ENCODE peak calls at places on chromosomes 16 and 17, in seven cellular contexts. One of them, this sample, is unnamed. For H3K4me1, the result is how much of the 10 kb centered on the place peaks cover.

GRCh38 chr17:36703860-36704266 is 102.5 kb downstream of the MRM1 start:
- DNase-seq in psoas muscle: peak
- DNase-seq in testis: peak
- DNase-seq in cardiac muscle cell: peak
- DNase-seq in lower lobe of right lung: peak
- DNase-seq in RWPE2: no peak
- DNase-seq in adrenal gland: peak
- DNase-seq in this sample: peak

GRCh38 chr17:7019839-7020519 is 2.9 kb upstream of the BCL6B start:
- DNase-seq in psoas muscle: peak
- DNase-seq in testis: peak
- DNase-seq in cardiac muscle cell: peak
- DNase-seq in lower lobe of right lung: peak
- DNase-seq in RWPE2: no peak
- DNase-seq in adrenal gland: peak
- DNase-seq in this sample: peak

GRCh38 chr17:2023692-2024571 is 1.2 kb downstream of the RTN4RL1 start:
- DNase-seq in psoas muscle: peak
- DNase-seq in testis: peak
- DNase-seq in cardiac muscle cell: peak
- DNase-seq in lower lobe of right lung: peak
- DNase-seq in RWPE2: no peak
- DNase-seq in adrenal gland: peak
- DNase-seq in this sample: peak

GRCh38 chr17:17723354-17724261 is 42.4 kb downstream of the RAI1 start:
- DNase-seq in psoas muscle: no peak
- DNase-seq in testis: peak
- DNase-seq in cardiac muscle cell: peak
- DNase-seq in lower lobe of right lung: no peak
- DNase-seq in RWPE2: no peak
- DNase-seq in adrenal gland: no peak
- DNase-seq in this sample: no peak

GRCh38 chr16:57882797-57883196 is 80.5 kb upstream of the KIFC3 start:
- DNase-seq in psoas muscle: no peak
- DNase-seq in testis: no peak
- DNase-seq in cardiac muscle cell: no peak
- DNase-seq in lower lobe of right lung: no peak
- DNase-seq in RWPE2: no peak
- DNase-seq in adrenal gland: no peak
- DNase-seq in this sample: no peak

GRCh38 chr17:28279411-28279810 is 39.6 kb upstream of the TMEM97 start:
- DNase-seq in psoas muscle: no peak
- DNase-seq in testis: no peak
- DNase-seq in cardiac muscle cell: no peak
- DNase-seq in lower lobe of right lung: no peak
- DNase-seq in RWPE2: no peak
- DNase-seq in adrenal gland: no peak
- DNase-seq in this sample: peak

GRCh38 chr16:52002021-52002420 is 544.9 kb downstream of the TOX3 start:
- DNase-seq in psoas muscle: no peak
- DNase-seq in testis: no peak
- DNase-seq in cardiac muscle cell: no peak
- DNase-seq in lower lobe of right lung: no peak
- DNase-seq in RWPE2: no peak
- DNase-seq in adrenal gland: no peak
- DNase-seq in this sample: no peak

GRCh38 chr16:88383401-88384221 is 852 bp downstream of the ZNF469 start:
- DNase-seq in psoas muscle: peak
- DNase-seq in testis: peak
- DNase-seq in cardiac muscle cell: peak
- DNase-seq in lower lobe of right lung: peak
- DNase-seq in RWPE2: peak
- DNase-seq in adrenal gland: peak
- DNase-seq in this sample: no peak

GRCh38 chr16:28317040-28317880 is 24.9 kb downstream of the SBK1 start:
- DNase-seq in psoas muscle: peak
- DNase-seq in testis: peak
- DNase-seq in cardiac muscle cell: peak
- DNase-seq in lower lobe of right lung: peak
- DNase-seq in RWPE2: no peak
- DNase-seq in adrenal gland: peak
- DNase-seq in this sample: peak

GRCh38 chr16:68265078-68265925 is 976 bp downstream of the SLC7A6 start:
- DNase-seq in psoas muscle: peak
- DNase-seq in testis: peak
- DNase-seq in cardiac muscle cell: peak
- DNase-seq in lower lobe of right lung: peak
- DNase-seq in RWPE2: no peak
- DNase-seq in adrenal gland: peak
- DNase-seq in this sample: peak

GRCh38 chr17:66941249-66941648 is 23.3 kb upstream of the CACNG4 start:
- DNase-seq in psoas muscle: no peak
- DNase-seq in testis: no peak
- DNase-seq in cardiac muscle cell: no peak
- DNase-seq in lower lobe of right lung: no peak
- DNase-seq in RWPE2: peak
- DNase-seq in adrenal gland: no peak
- DNase-seq in this sample: no peak

GRCh38 chr17:14582996-14583395 is 282.1 kb downstream of the HS3ST3B1 start:
- DNase-seq in psoas muscle: no peak
- DNase-seq in testis: no peak
- DNase-seq in cardiac muscle cell: no peak
- DNase-seq in lower lobe of right lung: no peak
- DNase-seq in RWPE2: no peak
- DNase-seq in adrenal gland: no peak
- DNase-seq in this sample: no peak

GRCh38 chr16:25875956-25876608 is 184.3 kb downstream of the HS3ST4 start:
- DNase-seq in psoas muscle: no peak
- DNase-seq in testis: no peak
- DNase-seq in cardiac muscle cell: no peak
- DNase-seq in lower lobe of right lung: no peak
- DNase-seq in RWPE2: no peak
- DNase-seq in adrenal gland: no peak
- DNase-seq in this sample: no peak

GRCh38 chr17:27856676-27857429 is 36.3 kb downstream of the LYRM9 start:
- DNase-seq in psoas muscle: no peak
- DNase-seq in testis: no peak
- DNase-seq in cardiac muscle cell: peak
- DNase-seq in lower lobe of right lung: no peak
- DNase-seq in RWPE2: no peak
- DNase-seq in adrenal gland: no peak
- DNase-seq in this sample: no peak

GRCh38 chr17:36534117-36534880 is at the start of gene MYO19:
- DNase-seq in psoas muscle: peak
- DNase-seq in testis: peak
- DNase-seq in cardiac muscle cell: peak
- DNase-seq in lower lobe of right lung: peak
- DNase-seq in RWPE2: peak
- DNase-seq in adrenal gland: peak
- DNase-seq in this sample: peak

GRCh38 chr16:4606354-4606753 is 8.3 kb downstream of the UBALD1 start:
- DNase-seq in psoas muscle: no peak
- DNase-seq in testis: no peak
- DNase-seq in cardiac muscle cell: no peak
- DNase-seq in lower lobe of right lung: no peak
- DNase-seq in RWPE2: no peak
- DNase-seq in adrenal gland: no peak
- DNase-seq in this sample: no peak

DNA sequence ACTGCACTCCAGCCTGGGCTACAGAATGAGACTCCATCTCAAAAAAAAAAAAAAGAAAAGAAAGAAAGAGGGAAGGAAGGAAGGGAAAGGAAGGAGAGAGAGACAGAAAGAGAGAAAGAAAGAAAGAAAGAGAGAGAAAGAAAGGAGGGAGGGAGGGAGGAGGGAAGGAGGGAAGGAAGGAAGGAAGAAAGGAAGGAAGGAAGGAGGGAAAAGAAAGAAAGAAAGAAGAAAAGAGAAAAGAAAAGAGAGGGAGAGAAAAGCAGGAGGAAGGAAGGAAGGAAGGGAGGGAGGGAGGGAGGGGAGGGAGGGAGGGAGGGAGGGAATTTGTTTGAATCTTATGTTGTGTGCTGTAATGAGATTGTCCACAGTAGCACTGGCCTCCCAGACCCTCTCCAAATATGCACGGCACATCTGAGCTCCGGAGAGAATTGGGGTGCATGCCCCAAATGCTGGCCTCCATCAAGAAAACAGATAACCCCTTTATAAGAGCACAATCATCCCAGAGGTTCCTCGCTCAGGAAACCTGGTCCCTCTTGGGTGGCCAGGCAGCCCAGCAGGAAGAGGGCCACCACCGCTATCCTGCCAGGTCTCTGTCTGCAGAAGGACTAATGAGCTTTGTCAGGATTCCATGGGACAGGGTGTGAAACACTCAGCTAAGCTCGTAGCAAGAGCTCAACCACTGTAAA is 8.8 kb upstream of the EIF1 start:
- DNase-seq in psoas muscle: peak
- DNase-seq in testis: no peak
- DNase-seq in cardiac muscle cell: no peak
- DNase-seq in lower lobe of right lung: no peak
- DNase-seq in RWPE2: no peak
- DNase-seq in adrenal gland: no peak
- DNase-seq in this sample: no peak
- H3K27ac ChIP-seq in psoas muscle: no peak
- H3K27ac ChIP-seq in testis: no peak
- H3K27ac ChIP-seq in cardiac muscle cell: no peak
- H3K27ac ChIP-seq in lower lobe of right lung: peak
- H3K27ac ChIP-seq in RWPE2: no peak
- H3K27ac ChIP-seq in adrenal gland: no peak
- H3K27ac ChIP-seq in this sample: no peak

GRCh38 chr17:75845058-75845711 is 981 bp upstream of the UNC13D start:
- DNase-seq in psoas muscle: peak
- DNase-seq in testis: peak
- DNase-seq in cardiac muscle cell: peak
- DNase-seq in lower lobe of right lung: peak
- DNase-seq in RWPE2: peak
- DNase-seq in adrenal gland: peak
- DNase-seq in this sample: peak
- H3K4me3 ChIP-seq in psoas muscle: peak
- H3K4me3 ChIP-seq in testis: no peak
- H3K4me3 ChIP-seq in cardiac muscle cell: no peak
- H3K4me3 ChIP-seq in lower lobe of right lung: peak
- H3K4me3 ChIP-seq in RWPE2: no peak
- H3K4me3 ChIP-seq in adrenal gland: no peak
- H3K4me3 ChIP-seq in this sample: no peak

GRCh38 chr16:27241658-27242057 is 26.9 kb downstream of the NSMCE1 start:
- DNase-seq in psoas muscle: no peak
- DNase-seq in testis: peak
- DNase-seq in cardiac muscle cell: no peak
- DNase-seq in lower lobe of right lung: peak
- DNase-seq in RWPE2: no peak
- DNase-seq in adrenal gland: peak
- DNase-seq in this sample: no peak

GRCh38 chr16:27242398-27242797 is 26.2 kb downstream of the NSMCE1 start:
- DNase-seq in psoas muscle: no peak
- DNase-seq in testis: no peak
- DNase-seq in cardiac muscle cell: no peak
- DNase-seq in lower lobe of right lung: no peak
- DNase-seq in RWPE2: no peak
- DNase-seq in adrenal gland: no peak
- DNase-seq in this sample: no peak

GRCh38 chr16:27239906-27240655 is 28.5 kb downstream of the NSMCE1 start:
- DNase-seq in psoas muscle: no peak
- DNase-seq in testis: no peak
- DNase-seq in cardiac muscle cell: no peak
- DNase-seq in lower lobe of right lung: peak
- DNase-seq in RWPE2: no peak
- DNase-seq in adrenal gland: peak
- DNase-seq in this sample: no peak

GRCh38 chr16:27242868-27243590 is 25.5 kb downstream of the NSMCE1 start:
- DNase-seq in psoas muscle: peak
- DNase-seq in testis: peak
- DNase-seq in cardiac muscle cell: peak
- DNase-seq in lower lobe of right lung: peak
- DNase-seq in RWPE2: no peak
- DNase-seq in adrenal gland: peak
- DNase-seq in this sample: peak

DNA sequence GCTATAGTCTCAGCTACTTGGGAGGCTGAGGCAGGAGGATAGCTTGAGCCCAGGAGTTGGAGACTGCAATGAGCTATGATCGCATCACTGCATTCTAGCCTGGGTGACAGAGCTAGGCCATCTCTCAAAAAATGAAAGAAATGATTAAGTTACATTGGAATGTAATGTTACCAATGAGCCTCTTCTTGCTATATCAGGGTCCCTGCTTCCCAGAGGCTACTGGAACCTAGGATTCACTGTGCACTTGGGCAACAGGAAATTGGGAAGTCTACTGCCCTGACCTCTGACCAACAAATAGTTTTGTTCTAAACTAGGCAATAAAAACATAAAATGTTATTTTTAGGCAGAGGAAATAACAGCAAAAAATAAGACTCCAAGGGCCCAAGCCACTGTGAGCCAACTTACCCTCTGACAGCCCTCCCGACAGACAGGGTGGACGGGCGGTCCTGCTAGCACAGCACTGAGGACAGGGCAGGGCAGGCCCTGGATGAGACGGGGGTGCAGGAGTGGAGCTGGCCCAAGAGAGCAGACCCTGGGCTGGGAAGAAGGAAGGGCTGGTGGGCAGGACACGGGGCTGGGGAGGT is 27.5 kb downstream of the NSMCE1 start:
- DNase-seq in psoas muscle: no peak
- DNase-seq in testis: peak
- DNase-seq in cardiac muscle cell: no peak
- DNase-seq in lower lobe of right lung: peak
- DNase-seq in RWPE2: no peak
- DNase-seq in adrenal gland: peak
- DNase-seq in this sample: no peak
- H3K4me1 ChIP-seq in psoas muscle: under half
- H3K4me1 ChIP-seq in testis: under half
- H3K4me1 ChIP-seq in cardiac muscle cell: under half
- H3K4me1 ChIP-seq in lower lobe of right lung: half or more
- H3K4me1 ChIP-seq in RWPE2: under half
- H3K4me1 ChIP-seq in adrenal gland: under half
- H3K4me1 ChIP-seq in this sample: under half

GRCh38 chr16:12027558-12027957 is 51.0 kb downstream of the SNX29 start:
- DNase-seq in psoas muscle: no peak
- DNase-seq in testis: no peak
- DNase-seq in cardiac muscle cell: no peak
- DNase-seq in lower lobe of right lung: no peak
- DNase-seq in RWPE2: no peak
- DNase-seq in adrenal gland: no peak
- DNase-seq in this sample: no peak

GRCh38 chr16:12025472-12025871 is 48.9 kb downstream of the SNX29 start:
- DNase-seq in psoas muscle: no peak
- DNase-seq in testis: no peak
- DNase-seq in cardiac muscle cell: no peak
- DNase-seq in lower lobe of right lung: no peak
- DNase-seq in RWPE2: no peak
- DNase-seq in adrenal gland: no peak
- DNase-seq in this sample: no peak

GRCh38 chr16:12025926-12026325 is 49.4 kb downstream of the SNX29 start:
- DNase-seq in psoas muscle: no peak
- DNase-seq in testis: no peak
- DNase-seq in cardiac muscle cell: no peak
- DNase-seq in lower lobe of right lung: no peak
- DNase-seq in RWPE2: no peak
- DNase-seq in adrenal gland: no peak
- DNase-seq in this sample: no peak

GRCh38 chr16:12027091-12027490 is 50.6 kb downstream of the SNX29 start:
- DNase-seq in psoas muscle: no peak
- DNase-seq in testis: no peak
- DNase-seq in cardiac muscle cell: no peak
- DNase-seq in lower lobe of right lung: no peak
- DNase-seq in RWPE2: peak
- DNase-seq in adrenal gland: no peak
- DNase-seq in this sample: no peak

GRCh38 chr16:12028220-12028619 is 51.7 kb downstream of the SNX29 start:
- DNase-seq in psoas muscle: no peak
- DNase-seq in testis: no peak
- DNase-seq in cardiac muscle cell: no peak
- DNase-seq in lower lobe of right lung: no peak
- DNase-seq in RWPE2: no peak
- DNase-seq in adrenal gland: no peak
- DNase-seq in this sample: no peak
- H3K27ac ChIP-seq in psoas muscle: no peak
- H3K27ac ChIP-seq in testis: no peak
- H3K27ac ChIP-seq in cardiac muscle cell: no peak
- H3K27ac ChIP-seq in lower lobe of right lung: no peak
- H3K27ac ChIP-seq in RWPE2: peak
- H3K27ac ChIP-seq in adrenal gland: no peak
- H3K27ac ChIP-seq in this sample: no peak